ENCODE peak calls at places on chromosome X, in nine cellular contexts. J, V, P, B, Q, N, K, M and L are unnamed samples.

GRCh38 chrX:10174051-10174450 is 17.3 kb downstream of the CLCN4 start:
- DNase-seq in V (no peak), Q (no peak), P (no peak), M (no peak), B (no peak), J (no peak), N (no peak), K (no peak), L (no peak)

GRCh38 chrX:47562615-47563243 is 1.7 kb downstream of the ARAF start:
- DNase-seq in V (peak; percentile 77), P (no peak), J (peak; percentile 48), B (no peak), Q (no peak), M (no peak), N (no peak), K (no peak), L (no peak)

GRCh38 chrX:122238801-122239200 is 945.3 kb upstream of the GRIA3 start:
- DNase-seq in K (no peak), V (no peak), P (no peak), N (no peak), B (peak; percentile 24), J (peak; percentile 45), M (no peak), Q (no peak), L (no peak)

GRCh38 chrX:133437356-133437755 is 22.1 kb upstream of the GPC4 start:
- DNase-seq in B (no peak), V (no peak), P (no peak), N (no peak), J (no peak), M (no peak), K (no peak), Q (no peak), L (no peak)

GRCh38 chrX:54825716-54826428 is 18.3 kb downstream of the MAGED2 start:
- DNase-seq in M (no peak), V (peak; percentile 7), J (no peak), K (no peak), B (no peak), Q (no peak), P (no peak), N (no peak), L (no peak)

GRCh38 chrX:119694601-119695534 is 1.9 kb upstream of the SEPTIN6 start:
- DNase-seq in K (no peak), M (no peak), V (peak; percentile 13), P (no peak), N (no peak), B (no peak), J (no peak), Q (no peak), L (no peak)

GRCh38 chrX:40164751-40165150 is 67.0 kb upstream of the BCOR start:
- DNase-seq in M (no peak), P (no peak), J (no peak), V (no peak), B (no peak), Q (no peak), K (no peak), N (no peak), L (no peak)

GRCh38 chrX:154426916-154427792 is 1.3 kb upstream of the ATP6AP1 start:
- DNase-seq in B (no peak), J (no peak), V (peak; percentile 24), Q (no peak), K (no peak), N (no peak), M (no peak), P (no peak), L (no peak)

GRCh38 chrX:46247456-46247855 is 297.8 kb downstream of the ZNF674 start:
- DNase-seq in M (no peak), K (no peak), J (no peak), Q (no peak), N (no peak), B (no peak), P (no peak), V (no peak), L (no peak)

GRCh38 chrX:98029861-98030260 is 1146.2 kb downstream of the RPA4 start:
- DNase-seq in J (no peak), N (no peak), B (no peak), K (no peak), V (no peak), M (no peak), Q (no peak), P (no peak), L (no peak)

GRCh38 chrX:86237482-86237881 is 89.2 kb downstream of the DACH2 start:
- DNase-seq in J (no peak), V (no peak), Q (no peak), M (no peak), K (peak; percentile 30), N (no peak), B (no peak), P (no peak), L (no peak)